ENCODE peak calls at places on chromosomes 7 and 10, in nine cellular contexts. C, S, H, B, J, L, O, R and Y are unnamed samples.

GRCh38 chr10:37733822-37734221 is 123.6 kb downstream of the ZNF248 start:
- DNase-seq in C (no peak), S (no peak), H (no peak), B (no peak), J (no peak), L (no peak), O (no peak), R (no peak), Y (no peak)

GRCh38 chr7:93894426-93894825 is 3.9 kb upstream of the TFPI2 start:
- DNase-seq in C (no peak), S (no peak), H (no peak), B (no peak), J (no peak), L (no peak), O (no peak), R (no peak), Y (no peak)

GRCh38 chr10:98332623-98333269 is 64.8 kb upstream of the LOXL4 start:
- DNase-seq in C (no peak), S (no peak), H (no peak), B (no peak), J (no peak), L (no peak), O (no peak), R (no peak), Y (no peak)

GRCh38 chr7:75567948-75568595 is 76.0 kb downstream of the SPDYE5 start:
- DNase-seq in C (no peak), S (no peak), H (no peak), B (no peak), J (no peak), L (no peak), O (peak), R (no peak), Y (no peak)

GRCh38 chr10:116836902-116837513 is 12.3 kb upstream of the ENO4 start:
- DNase-seq in C (no peak), S (peak), H (no peak), B (no peak), J (no peak), L (no peak), O (no peak), R (no peak), Y (no peak)

GRCh38 chr7:84452618-84453017 is 258.0 kb upstream of the SEMA3A start:
- DNase-seq in C (no peak), S (no peak), H (no peak), B (no peak), J (no peak), L (no peak), O (no peak), R (no peak), Y (no peak)

GRCh38 chr10:120516426-120516825 is 59.4 kb downstream of the PLPP4 start:
- DNase-seq in C (no peak), S (no peak), H (no peak), B (no peak), J (no peak), L (no peak), O (no peak), R (no peak), Y (no peak)

GRCh38 chr7:513521-514166 is 6.0 kb downstream of the PDGFA start:
- DNase-seq in C (no peak), S (peak), H (no peak), B (no peak), J (no peak), L (no peak), O (no peak), R (no peak), Y (no peak)

GRCh38 chr7:115910541-115911164 is 119.9 kb downstream of the TFEC start:
- DNase-seq in C (no peak), S (peak), H (peak), B (peak), J (no peak), L (no peak), O (no peak), R (no peak), Y (no peak)

GRCh38 chr7:128270799-128271411 is 29.8 kb downstream of the LEP start:
- DNase-seq in C (no peak), S (no peak), H (no peak), B (no peak), J (no peak), L (no peak), O (no peak), R (no peak), Y (no peak)

GRCh38 chr10:110644598-110645462 is 694 bp downstream of the RBM20 start:
- DNase-seq in C (no peak), S (no peak), H (no peak), B (peak), J (no peak), L (no peak), O (no peak), R (no peak), Y (no peak)

GRCh38 chr7:82481499-82482097 is 38.0 kb upstream of the CACNA2D1 start:
- DNase-seq in C (no peak), S (peak), H (peak), B (peak), J (no peak), L (no peak), O (no peak), R (no peak), Y (no peak)

GRCh38 chr7:42236266-42237161 is 495 bp downstream of the GLI3 start:
- DNase-seq in C (peak), S (peak), H (peak), B (peak), J (peak), L (no peak), O (peak), R (peak), Y (no peak)

GRCh38 chr10:71079761-71080380 is 132.5 kb upstream of the UNC5B start:
- DNase-seq in C (no peak), S (no peak), H (no peak), B (no peak), J (peak), L (no peak), O (no peak), R (no peak), Y (peak)

GRCh38 chr10:122632031-122632430 is 67.6 kb downstream of the C10orf120 start:
- DNase-seq in C (no peak), S (no peak), H (no peak), B (peak), J (no peak), L (no peak), O (no peak), R (no peak), Y (no peak)

GRCh38 chr10:133186416-133187090 is 26.5 kb downstream of the KNDC1 start:
- DNase-seq in C (no peak), S (peak), H (no peak), B (no peak), J (no peak), L (no peak), O (no peak), R (no peak), Y (no peak)

GRCh38 chr10:79446451-79447020 is 1.1 kb upstream of the ZCCHC24 start:
- DNase-seq in C (peak), S (no peak), H (peak), B (peak), J (peak), L (no peak), O (peak), R (peak), Y (no peak)

GRCh38 chr7:93949468-93949867 is 27.9 kb downstream of the GNG11 start:
- DNase-seq in C (no peak), S (peak), H (peak), B (no peak), J (no peak), L (no peak), O (no peak), R (no peak), Y (no peak)

GRCh38 chr7:91556956-91557650 is 292.9 kb downstream of the FZD1 start:
- DNase-seq in C (no peak), S (peak), H (no peak), B (no peak), J (no peak), L (no peak), O (no peak), R (no peak), Y (no peak)

GRCh38 chr10:72935358-72935757 is 19.2 kb downstream of the PLA2G12B start:
- DNase-seq in C (no peak), S (peak), H (no peak), B (no peak), J (no peak), L (no peak), O (no peak), R (no peak), Y (no peak)

GRCh38 chr10:52314007-52314821 is at the start of gene DKK1:
- DNase-seq in C (peak), S (peak), H (peak), B (peak), J (peak), L (no peak), O (peak), R (no peak), Y (peak)

GRCh38 chr7:93957767-93958166 is 36.2 kb downstream of the GNG11 start:
- DNase-seq in C (no peak), S (no peak), H (no peak), B (no peak), J (no peak), L (no peak), O (no peak), R (no peak), Y (no peak)

GRCh38 chr7:30690011-30690410 is 7.8 kb upstream of the CRHR2 start:
- DNase-seq in C (no peak), S (no peak), H (no peak), B (no peak), J (no peak), L (no peak), O (no peak), R (no peak), Y (no peak)

GRCh38 chr7:85464042-85464651 is 277.3 kb upstream of the SEMA3D start:
- DNase-seq in C (no peak), S (peak), H (no peak), B (no peak), J (no peak), L (no peak), O (no peak), R (no peak), Y (no peak)

GRCh38 chr7:30247546-30248386 is 36.6 kb upstream of the ZNRF2 start:
- DNase-seq in C (no peak), S (no peak), H (no peak), B (no peak), J (no peak), L (no peak), O (no peak), R (no peak), Y (no peak)

GRCh38 chr7:142712617-142712957 is 36.7 kb upstream of the PRSS1 start:
- DNase-seq in C (no peak), S (no peak), H (no peak), B (no peak), J (no peak), L (no peak), O (no peak), R (no peak), Y (no peak)
- TF ChIP-seq CTCF in C (peak), S (no peak), H (no peak), B (no peak), J (no peak), L (peak), O (no peak), R (no peak), Y (no peak)

GRCh38 chr7:1649751-1650326 is 20.2 kb upstream of the ELFN1 start:
- DNase-seq in C (no peak), S (no peak), H (no peak), B (no peak), J (no peak), L (no peak), O (no peak), R (no peak), Y (no peak)
- TF ChIP-seq CTCF in C (no peak), S (no peak), H (no peak), B (no peak), J (no peak), L (no peak), O (no peak), R (no peak), Y (no peak)

GRCh38 chr10:17622061-17622460 is 4.9 kb upstream of the HACD1 start:
- DNase-seq in C (no peak), S (peak), H (no peak), B (no peak), J (no peak), L (no peak), O (no peak), R (no peak), Y (no peak)

GRCh38 chr10:17616403-17617030 is 657 bp downstream of the HACD1 start:
- DNase-seq in C (peak), S (peak), H (peak), B (peak), J (peak), L (peak), O (peak), R (peak), Y (peak)

GRCh38 chr10:17617031-17617911 is at the start of gene HACD1:
- DNase-seq in C (peak), S (peak), H (peak), B (peak), J (peak), L (peak), O (peak), R (peak), Y (peak)
- TF ChIP-seq CTCF in C (no peak), S (no peak), H (peak), B (peak), J (no peak), L (no peak), O (peak), R (no peak), Y (no peak)

GRCh38 chr7:151505836-151506468 is 13.7 kb downstream of the RHEB start:
- DNase-seq in C (no peak), S (no peak), H (no peak), B (no peak), J (no peak), L (no peak), O (no peak), R (no peak), Y (no peak)

GRCh38 chr7:151507806-151508205 is 11.9 kb downstream of the RHEB start:
- DNase-seq in C (no peak), S (no peak), H (no peak), B (no peak), J (no peak), L (no peak), O (no peak), R (no peak), Y (no peak)

GRCh38 chr7:151504715-151505326 is 14.9 kb downstream of the RHEB start:
- DNase-seq in C (no peak), S (no peak), H (no peak), B (no peak), J (no peak), L (no peak), O (no peak), R (no peak), Y (no peak)

GRCh38 chr7:151505433-151505832 is 14.3 kb downstream of the RHEB start:
- DNase-seq in C (no peak), S (no peak), H (no peak), B (no peak), J (no peak), L (no peak), O (no peak), R (no peak), Y (no peak)

GRCh38 chr7:151506901-151507382 is 12.8 kb downstream of the RHEB start:
- DNase-seq in C (peak), S (no peak), H (no peak), B (no peak), J (no peak), L (no peak), O (no peak), R (no peak), Y (no peak)
- TF ChIP-seq CTCF in C (no peak), S (no peak), H (no peak), B (no peak), J (no peak), L (no peak), O (peak), R (no peak), Y (no peak)

GRCh38 chr7:40024048-40024447 is 74.0 kb downstream of the CDK13 start:
- DNase-seq in C (no peak), S (no peak), H (no peak), B (no peak), J (no peak), L (no peak), O (no peak), R (no peak), Y (no peak)
- TF ChIP-seq CTCF in C (no peak), S (no peak), H (no peak), B (no peak), J (no peak), L (no peak), O (no peak), R (no peak), Y (no peak)

DNA sequence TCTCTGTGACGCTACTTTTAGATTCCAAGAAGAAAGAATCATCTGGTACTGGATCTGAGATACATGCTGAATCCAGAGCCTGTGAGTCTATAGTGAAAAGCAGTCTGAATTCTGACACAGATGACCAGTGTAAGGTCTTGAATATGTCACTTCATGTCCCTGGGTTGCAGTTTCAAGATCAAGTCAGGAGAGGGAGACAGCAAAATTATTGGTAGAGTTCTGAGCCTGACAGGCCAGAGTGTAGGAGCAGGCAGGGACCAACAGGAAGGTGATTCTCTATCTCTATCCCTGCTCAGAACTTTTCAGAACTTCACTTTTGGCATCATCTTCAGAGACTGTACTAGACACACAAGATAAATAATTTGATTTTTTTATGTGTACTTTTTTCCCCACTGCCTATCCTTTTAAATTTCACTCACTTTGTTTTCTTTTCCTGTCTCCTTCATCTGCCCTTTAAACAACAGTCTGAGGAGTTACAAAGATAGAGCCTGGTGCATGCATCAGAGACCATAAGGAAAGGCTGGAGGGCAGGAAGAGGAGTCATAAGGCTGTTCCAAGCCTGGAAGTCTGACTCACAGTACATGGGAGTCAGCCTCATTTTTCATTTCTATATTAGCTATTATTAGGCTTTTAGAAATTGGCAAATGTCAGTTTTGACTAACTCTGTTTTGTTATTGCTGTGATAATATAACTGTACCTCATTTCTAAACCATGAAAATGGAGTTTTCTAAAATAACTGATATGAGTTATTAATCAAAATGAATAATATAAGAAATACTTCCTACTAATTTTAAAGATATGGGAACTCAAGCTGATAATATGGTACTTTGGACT is 120.2 kb upstream of the TMEM229A start:
- DNase-seq in C (peak), S (peak), H (peak), B (peak), J (no peak), L (no peak), O (no peak), R (no peak), Y (no peak)
- TF ChIP-seq CTCF in C (peak), S (peak), H (peak), B (peak), J (no peak), L (no peak), O (peak), R (no peak), Y (no peak)

GRCh38 chr7:145082366-145083240 is 246.8 kb upstream of the TPK1 start:
- DNase-seq in C (no peak), S (no peak), H (no peak), B (no peak), J (no peak), L (no peak), O (no peak), R (no peak), Y (no peak)
- TF ChIP-seq CTCF in C (no peak), S (no peak), H (no peak), B (no peak), J (no peak), L (no peak), O (no peak), R (no peak), Y (no peak)